ENCODE peak calls at places on chromosomes 3 and 15, in six cellular contexts. E is MV-4-11, Q is psoas muscle, Y is anterior cingulate cortex, Z is GM10248, C is SW 1271. N is an unnamed sample.

GRCh38 chr15:100114526-100114925 is 227.2 kb downstream of the ADAMTS17 start:
- DNase-seq in E (no peak), Q (no peak), Y (no peak), Z (no peak), C (no peak), N (no peak)

GRCh38 chr3:182246870-182247269 is 535.1 kb downstream of the SOX2 start:
- DNase-seq in E (peak), Q (no peak), Y (no peak), Z (no peak), C (no peak), N (no peak)

GRCh38 chr15:95032181-95032580 is 800.8 kb downstream of the MCTP2 start:
- DNase-seq in E (no peak), Q (no peak), Y (no peak), Z (no peak), C (no peak), N (no peak)

GRCh38 chr15:64092864-64093626 is 593 bp downstream of the CIAO2A start:
- DNase-seq in E (peak), Q (peak), Y (no peak), Z (peak), C (peak), N (peak)

GRCh38 chr3:12993022-12993622 is 80.1 kb downstream of the IQSEC1 start:
- DNase-seq in E (no peak), Q (no peak), Y (no peak), Z (no peak), C (peak), N (no peak)

GRCh38 chr15:58401991-58402649 is 29.7 kb upstream of the LIPC start:
- DNase-seq in E (no peak), Q (no peak), Y (no peak), Z (no peak), C (no peak), N (no peak)

GRCh38 chr15:69648215-69648614 is 195.6 kb downstream of the RPLP1 start:
- DNase-seq in E (no peak), Q (no peak), Y (no peak), Z (no peak), C (no peak), N (no peak)

GRCh38 chr3:62833538-62833937 is 41.7 kb downstream of the CADPS start:
- DNase-seq in E (no peak), Q (no peak), Y (no peak), Z (peak), C (no peak), N (peak)

GRCh38 chr15:58525926-58526538 is 94.2 kb downstream of the LIPC start:
- DNase-seq in E (peak), Q (no peak), Y (no peak), Z (no peak), C (no peak), N (no peak)

GRCh38 chr3:39249453-39250115 is 30.3 kb downstream of the CX3CR1 start:
- DNase-seq in E (no peak), Q (no peak), Y (no peak), Z (no peak), C (no peak), N (no peak)

GRCh38 chr3:53519047-53519717 is 24.8 kb downstream of the CACNA1D start:
- DNase-seq in E (peak), Q (no peak), Y (no peak), Z (no peak), C (no peak), N (no peak)

GRCh38 chr3:66803706-66804496 is 194.2 kb upstream of the KBTBD8 start:
- DNase-seq in E (peak), Q (no peak), Y (no peak), Z (no peak), C (no peak), N (no peak)

GRCh38 chr3:64954995-64955636 is 267.3 kb upstream of the ADAMTS9 start:
- DNase-seq in E (no peak), Q (no peak), Y (no peak), Z (no peak), C (no peak), N (no peak)

GRCh38 chr3:58167431-58168351 is 43.1 kb downstream of the DNASE1L3 start:
- DNase-seq in E (peak), Q (peak), Y (peak), Z (peak), C (peak), N (peak)

GRCh38 chr3:193711964-193712598 is 119.1 kb downstream of the OPA1 start:
- DNase-seq in E (no peak), Q (no peak), Y (no peak), Z (no peak), C (no peak), N (no peak)

GRCh38 chr15:50134524-50135024 is 15.5 kb upstream of the ATP8B4 start:
- DNase-seq in E (peak), Q (no peak), Y (no peak), Z (no peak), C (peak), N (peak)

GRCh38 chr15:35166730-35167359 is 81.8 kb upstream of the NANOGP8 start:
- DNase-seq in E (no peak), Q (no peak), Y (no peak), Z (no peak), C (no peak), N (no peak)

GRCh38 chr3:128326051-128326823 is 140.5 kb downstream of the DNAJB8 start:
- DNase-seq in E (no peak), Q (no peak), Y (no peak), Z (no peak), C (no peak), N (no peak)

GRCh38 chr3:41259449-41260062 is 60.3 kb downstream of the CTNNB1 start:
- DNase-seq in E (no peak), Q (no peak), Y (no peak), Z (no peak), C (no peak), N (no peak)

GRCh38 chr15:81612631-81613030 is 238.6 kb upstream of the TMC3 start:
- DNase-seq in E (no peak), Q (no peak), Y (no peak), Z (no peak), C (no peak), N (no peak)

GRCh38 chr15:90001062-90001682 is at the start of gene ZNF710:
- DNase-seq in E (peak), Q (peak), Y (no peak), Z (peak), C (peak), N (peak)

GRCh38 chr3:43346990-43347749 is 60.8 kb downstream of the SNRK start:
- DNase-seq in E (no peak), Q (no peak), Y (no peak), Z (no peak), C (no peak), N (no peak)

GRCh38 chr3:188635258-188636038 is 481.5 kb downstream of the LPP start:
- DNase-seq in E (no peak), Q (no peak), Y (no peak), Z (no peak), C (no peak), N (no peak)

GRCh38 chr3:140736863-140737460 is 59.1 kb downstream of the TRIM42 start:
- DNase-seq in E (peak), Q (peak), Y (peak), Z (peak), C (peak), N (no peak)

GRCh38 chr3:144127700-144128099 is 156.1 kb downstream of the DIPK2A start:
- DNase-seq in E (no peak), Q (no peak), Y (no peak), Z (no peak), C (no peak), N (no peak)

GRCh38 chr15:78077053-78077859 is at the start of gene TBC1D2B:
- DNase-seq in E (peak), Q (peak), Y (peak), Z (peak), C (peak), N (peak)

GRCh38 chr15:79989682-79990081 is 18.7 kb upstream of the BCL2A1 start:
- DNase-seq in E (peak), Q (no peak), Y (no peak), Z (no peak), C (no peak), N (no peak)